ENCODE peak calls at places on chromosomes 6 and 20, in five cellular contexts. One of them, this sample, is unnamed.

GRCh38 chr6:94501546-94501945 is 1075.8 kb upstream of the MANEA start:
- DNase-seq in left ventricle myocardium inferior: no peak
- DNase-seq in neural progenitor cell: no peak
- DNase-seq in K562: no peak
- DNase-seq in mesendoderm: no peak
- DNase-seq in this sample: no peak

GRCh38 chr6:23498013-23498412 is 628.0 kb upstream of the NRSN1 start:
- DNase-seq in K562: no peak
- DNase-seq in left ventricle myocardium inferior: no peak
- DNase-seq in mesendoderm: peak
- DNase-seq in neural progenitor cell: no peak
- DNase-seq in this sample: no peak

GRCh38 chr6:151359486-151359885 is 31.9 kb downstream of the ZBTB2 start:
- DNase-seq in neural progenitor cell: no peak
- DNase-seq in left ventricle myocardium inferior: no peak
- DNase-seq in mesendoderm: no peak
- DNase-seq in K562: no peak
- DNase-seq in this sample: no peak

GRCh38 chr20:42531675-42531985 is 658.1 kb downstream of the PTPRT start:
- DNase-seq in left ventricle myocardium inferior: no peak
- DNase-seq in neural progenitor cell: peak
- DNase-seq in K562: no peak
- DNase-seq in mesendoderm: no peak
- DNase-seq in this sample: peak

GRCh38 chr6:31065556-31065955 is 46.8 kb downstream of the C6orf15 start:
- DNase-seq in K562: no peak
- DNase-seq in left ventricle myocardium inferior: no peak
- DNase-seq in neural progenitor cell: no peak
- DNase-seq in mesendoderm: no peak
- DNase-seq in this sample: no peak

GRCh38 chr6:52261229-52261628 is 16.9 kb upstream of the IL17F start:
- DNase-seq in mesendoderm: no peak
- DNase-seq in K562: no peak
- DNase-seq in left ventricle myocardium inferior: no peak
- DNase-seq in neural progenitor cell: no peak
- DNase-seq in this sample: no peak

GRCh38 chr6:156359912-156360311 is 417.3 kb upstream of the ARID1B start:
- DNase-seq in mesendoderm: peak
- DNase-seq in left ventricle myocardium inferior: no peak
- DNase-seq in neural progenitor cell: peak
- DNase-seq in K562: peak
- DNase-seq in this sample: no peak

GRCh38 chr20:8675896-8676295 is 393.0 kb upstream of the PLCB4 start:
- DNase-seq in neural progenitor cell: no peak
- DNase-seq in left ventricle myocardium inferior: no peak
- DNase-seq in mesendoderm: no peak
- DNase-seq in K562: no peak
- DNase-seq in this sample: no peak

GRCh38 chr6:91879346-91879995 is 1292.6 kb upstream of the MAP3K7 start:
- DNase-seq in K562: no peak
- DNase-seq in left ventricle myocardium inferior: no peak
- DNase-seq in mesendoderm: no peak
- DNase-seq in neural progenitor cell: no peak
- DNase-seq in this sample: no peak

GRCh38 chr6:170435766-170436165 is 117.3 kb downstream of the PSMB1 start:
- DNase-seq in neural progenitor cell: no peak
- DNase-seq in left ventricle myocardium inferior: no peak
- DNase-seq in mesendoderm: no peak
- DNase-seq in K562: no peak
- DNase-seq in this sample: no peak

GRCh38 chr6:158560787-158561246 is 926 bp downstream of the TMEM181 start:
- DNase-seq in left ventricle myocardium inferior: no peak
- DNase-seq in neural progenitor cell: peak
- DNase-seq in mesendoderm: no peak
- DNase-seq in K562: peak
- DNase-seq in this sample: peak

GRCh38 chr6:120303527-120303926 is 954.0 kb upstream of the MAN1A1 start:
- DNase-seq in mesendoderm: no peak
- DNase-seq in neural progenitor cell: no peak
- DNase-seq in K562: no peak
- DNase-seq in left ventricle myocardium inferior: no peak
- DNase-seq in this sample: no peak

GRCh38 chr6:158023597-158023939 is 41.9 kb downstream of the SYNJ2 start:
- DNase-seq in K562: no peak
- DNase-seq in left ventricle myocardium inferior: no peak
- DNase-seq in mesendoderm: no peak
- DNase-seq in neural progenitor cell: no peak
- DNase-seq in this sample: no peak

GRCh38 chr6:129575378-129576118 is 134.4 kb downstream of the ARHGAP18 start:
- DNase-seq in mesendoderm: peak
- DNase-seq in K562: peak
- DNase-seq in neural progenitor cell: peak
- DNase-seq in left ventricle myocardium inferior: no peak
- DNase-seq in this sample: no peak

GRCh38 chr6:127950566-127951141 is 49.8 kb upstream of the THEMIS start:
- DNase-seq in left ventricle myocardium inferior: no peak
- DNase-seq in mesendoderm: no peak
- DNase-seq in neural progenitor cell: no peak
- DNase-seq in K562: no peak
- DNase-seq in this sample: no peak

GRCh38 chr6:13496508-13497180 is 9.2 kb upstream of the GFOD1 start:
- DNase-seq in mesendoderm: peak
- DNase-seq in K562: no peak
- DNase-seq in neural progenitor cell: no peak
- DNase-seq in left ventricle myocardium inferior: no peak
- DNase-seq in this sample: no peak

GRCh38 chr6:3118353-3119039 is at the start of gene BPHL:
- DNase-seq in mesendoderm: peak
- DNase-seq in neural progenitor cell: peak
- DNase-seq in left ventricle myocardium inferior: peak
- DNase-seq in K562: peak
- DNase-seq in this sample: peak

GRCh38 chr20:44465001-44465560 is 10.6 kb upstream of the TTPAL start:
- DNase-seq in left ventricle myocardium inferior: no peak
- DNase-seq in K562: no peak
- DNase-seq in neural progenitor cell: no peak
- DNase-seq in mesendoderm: no peak
- DNase-seq in this sample: peak

GRCh38 chr6:63819831-63820230 is 184.2 kb downstream of the PHF3 start:
- DNase-seq in K562: no peak
- DNase-seq in mesendoderm: no peak
- DNase-seq in left ventricle myocardium inferior: no peak
- DNase-seq in neural progenitor cell: no peak
- DNase-seq in this sample: no peak

GRCh38 chr6:56401477-56402070 is 154.2 kb upstream of the COL21A1 start:
- DNase-seq in neural progenitor cell: no peak
- DNase-seq in left ventricle myocardium inferior: no peak
- DNase-seq in mesendoderm: no peak
- DNase-seq in K562: no peak
- DNase-seq in this sample: no peak

GRCh38 chr6:56399672-56400263 is 152.4 kb upstream of the COL21A1 start:
- DNase-seq in mesendoderm: peak
- DNase-seq in K562: no peak
- DNase-seq in left ventricle myocardium inferior: no peak
- DNase-seq in neural progenitor cell: no peak
- DNase-seq in this sample: no peak

GRCh38 chr6:56399250-56399671 is 151.9 kb upstream of the COL21A1 start:
- DNase-seq in mesendoderm: peak
- DNase-seq in neural progenitor cell: no peak
- DNase-seq in K562: no peak
- DNase-seq in left ventricle myocardium inferior: no peak
- DNase-seq in this sample: no peak

GRCh38 chr6:56403663-56404200 is 156.4 kb upstream of the COL21A1 start:
- DNase-seq in left ventricle myocardium inferior: no peak
- DNase-seq in neural progenitor cell: no peak
- DNase-seq in K562: no peak
- DNase-seq in mesendoderm: no peak
- DNase-seq in this sample: no peak

DNA sequence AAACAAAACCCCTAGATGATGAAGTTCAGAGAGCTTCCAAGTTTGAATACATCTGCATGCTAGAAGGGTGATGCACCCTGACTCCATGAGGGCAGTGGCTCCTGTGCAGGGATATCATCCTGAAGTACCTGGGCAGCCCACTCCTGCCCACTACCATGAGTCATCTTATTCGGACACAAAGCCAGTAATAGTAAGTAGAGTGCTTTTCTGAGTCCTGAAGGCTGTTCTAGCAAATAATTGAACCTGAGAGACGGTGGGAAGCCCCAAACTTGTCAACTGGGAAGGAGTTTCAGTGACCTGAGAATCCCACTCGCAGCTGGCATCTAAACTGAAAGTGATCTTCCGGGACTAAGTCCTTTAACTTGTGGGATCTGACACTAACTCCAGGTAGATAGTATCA is 152.9 kb upstream of the COL21A1 start:
- DNase-seq in neural progenitor cell: no peak
- DNase-seq in K562: no peak
- DNase-seq in left ventricle myocardium inferior: no peak
- DNase-seq in mesendoderm: no peak
- DNase-seq in this sample: no peak
- H3K27ac ChIP-seq in neural progenitor cell: no peak
- H3K27ac ChIP-seq in K562: no peak
- H3K27ac ChIP-seq in left ventricle myocardium inferior: no peak
- H3K27ac ChIP-seq in mesendoderm: no peak
- H3K27ac ChIP-seq in this sample: no peak

DNA sequence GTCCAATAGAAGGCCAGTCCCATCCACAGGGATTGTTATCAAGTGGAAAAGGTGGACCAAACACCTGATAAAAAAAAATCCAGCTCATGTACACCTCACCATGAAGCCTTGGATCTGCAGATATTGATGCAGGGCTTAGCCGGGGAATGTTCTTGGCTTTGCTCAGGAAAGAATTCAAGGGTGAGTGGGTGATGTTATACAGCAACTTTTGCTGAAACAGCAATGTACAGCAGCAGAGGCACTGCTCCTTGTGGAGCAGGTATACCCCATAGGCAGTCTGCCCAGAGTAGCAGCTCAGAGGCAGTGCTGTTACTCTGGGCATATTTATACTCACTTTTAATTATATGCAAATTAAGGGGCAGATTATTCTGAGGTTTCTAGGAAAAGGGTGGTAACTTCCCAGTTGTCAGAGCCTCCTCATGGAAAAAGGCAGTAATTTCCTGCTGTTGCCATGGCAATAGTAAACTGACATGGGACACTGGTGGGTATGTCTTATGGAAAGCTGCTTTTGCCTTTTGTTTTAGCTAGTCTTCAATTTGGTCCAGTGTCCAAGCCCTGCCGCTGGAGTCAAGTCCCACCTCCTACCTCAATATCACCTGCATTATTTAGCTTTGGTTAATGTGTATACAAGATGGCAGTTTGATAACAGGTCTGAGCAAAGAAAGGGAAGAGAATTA is 110.0 kb upstream of the JAG1 start:
- DNase-seq in K562: no peak
- DNase-seq in mesendoderm: peak
- DNase-seq in neural progenitor cell: no peak
- DNase-seq in left ventricle myocardium inferior: no peak
- DNase-seq in this sample: no peak
- H3K27ac ChIP-seq in K562: no peak
- H3K27ac ChIP-seq in mesendoderm: no peak
- H3K27ac ChIP-seq in neural progenitor cell: no peak
- H3K27ac ChIP-seq in left ventricle myocardium inferior: no peak
- H3K27ac ChIP-seq in this sample: no peak

GRCh38 chr20:41314386-41314785 is 3.1 kb downstream of the ZHX3 start:
- DNase-seq in left ventricle myocardium inferior: no peak
- DNase-seq in K562: no peak
- DNase-seq in neural progenitor cell: no peak
- DNase-seq in mesendoderm: no peak
- DNase-seq in this sample: no peak
- H3K27ac ChIP-seq in left ventricle myocardium inferior: peak
- H3K27ac ChIP-seq in K562: no peak
- H3K27ac ChIP-seq in neural progenitor cell: no peak
- H3K27ac ChIP-seq in mesendoderm: no peak
- H3K27ac ChIP-seq in this sample: no peak

DNA sequence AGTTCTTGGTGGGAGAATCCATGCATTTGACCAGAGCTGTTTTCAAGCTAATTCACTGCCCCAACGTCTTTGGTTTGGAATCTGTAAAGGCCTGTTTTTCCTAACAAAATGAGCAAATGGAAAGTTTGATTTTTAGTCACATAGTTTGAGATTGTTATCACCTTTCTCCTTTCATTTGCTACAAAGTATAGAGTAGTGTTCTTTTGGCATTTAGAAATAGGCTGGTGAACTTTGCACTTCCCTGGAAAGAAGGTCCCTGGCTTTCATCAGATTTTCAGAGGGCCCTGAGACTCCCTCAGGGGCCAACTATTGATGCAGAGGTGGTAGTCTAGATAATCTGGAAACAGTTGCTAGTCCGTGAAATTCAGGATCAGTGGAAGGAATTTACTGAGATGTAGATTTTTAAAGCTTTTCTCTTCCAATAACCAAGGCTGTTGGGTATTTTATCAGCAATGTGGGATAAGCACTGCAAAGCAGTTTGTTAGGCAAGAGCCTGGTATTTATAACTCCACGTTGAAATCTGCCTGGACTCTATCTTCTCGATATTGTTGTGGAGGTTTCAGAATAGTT is 1.7 kb downstream of the ARFGEF2 start:
- DNase-seq in neural progenitor cell: no peak
- DNase-seq in mesendoderm: no peak
- DNase-seq in K562: no peak
- DNase-seq in left ventricle myocardium inferior: no peak
- DNase-seq in this sample: no peak
- H3K27ac ChIP-seq in neural progenitor cell: no peak
- H3K27ac ChIP-seq in mesendoderm: no peak
- H3K27ac ChIP-seq in K562: no peak
- H3K27ac ChIP-seq in left ventricle myocardium inferior: peak
- H3K27ac ChIP-seq in this sample: no peak

DNA sequence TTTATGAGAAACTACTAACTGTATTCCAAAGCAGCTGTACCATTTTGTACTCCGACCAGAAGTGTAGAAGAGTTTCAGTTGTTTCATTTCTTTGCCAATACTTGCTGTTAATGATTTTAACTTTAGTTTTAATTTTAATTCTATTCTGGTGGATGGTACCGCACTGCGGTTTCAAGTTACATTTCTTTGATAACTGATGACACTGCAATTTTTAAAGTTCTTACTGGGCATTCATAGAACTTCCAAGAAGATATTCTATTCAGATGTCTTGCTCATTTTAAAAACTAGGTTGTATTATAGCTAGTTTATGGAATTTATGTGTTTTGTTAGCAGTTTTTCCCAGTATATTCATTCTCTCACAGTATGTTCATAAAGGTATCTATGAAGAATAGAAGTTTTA is 63.8 kb upstream of the LYRM2 start:
- DNase-seq in neural progenitor cell: no peak
- DNase-seq in mesendoderm: no peak
- DNase-seq in left ventricle myocardium inferior: no peak
- DNase-seq in K562: no peak
- DNase-seq in this sample: no peak
- H3K27ac ChIP-seq in neural progenitor cell: no peak
- H3K27ac ChIP-seq in mesendoderm: no peak
- H3K27ac ChIP-seq in left ventricle myocardium inferior: no peak
- H3K27ac ChIP-seq in K562: no peak
- H3K27ac ChIP-seq in this sample: no peak

DNA sequence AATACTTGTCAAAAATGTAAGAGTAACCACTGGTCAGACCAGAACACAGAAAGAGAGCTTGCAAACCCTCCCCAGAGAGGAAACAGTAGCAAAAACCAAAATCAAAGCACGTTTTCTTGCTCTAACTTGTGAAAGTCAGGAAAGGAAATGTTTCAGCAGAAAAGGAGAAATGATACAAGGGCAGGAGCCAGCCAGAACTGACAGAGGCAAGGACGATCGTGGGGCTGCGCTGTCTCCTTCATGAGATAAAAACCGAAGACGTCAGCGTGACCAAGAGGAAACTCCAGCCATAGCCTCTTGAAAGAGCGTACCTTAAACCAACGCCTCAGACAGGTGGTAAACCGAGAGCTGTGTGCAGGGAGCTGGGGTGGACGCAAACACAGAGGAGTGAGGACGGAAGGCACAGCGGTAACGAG is 27.5 kb downstream of the LAMA5 start:
- DNase-seq in K562: no peak
- DNase-seq in left ventricle myocardium inferior: no peak
- DNase-seq in mesendoderm: no peak
- DNase-seq in neural progenitor cell: no peak
- DNase-seq in this sample: no peak
- H3K27ac ChIP-seq in K562: no peak
- H3K27ac ChIP-seq in left ventricle myocardium inferior: no peak
- H3K27ac ChIP-seq in mesendoderm: no peak
- H3K27ac ChIP-seq in neural progenitor cell: no peak
- H3K27ac ChIP-seq in this sample: no peak